ENCODE peak calls at places on chromosomes 7 and 10, in eight cellular contexts. W, C, O, S, U, G, N and Q are unnamed samples.

GRCh38 chr10:58919927-58920654 is 256.4 kb upstream of the PHYHIPL start:
- DNase-seq in W (no peak), O (no peak), U (peak), G (no peak), C (peak), S (no peak), N (peak), Q (no peak)

GRCh38 chr10:32995751-32996150 is 37.7 kb upstream of the ITGB1 start:
- DNase-seq in O (no peak), W (no peak), G (no peak), S (no peak), C (no peak), U (peak), N (no peak), Q (no peak)

GRCh38 chr7:151085329-151085690 is 965 bp upstream of the AGAP3 start:
- DNase-seq in W (no peak), S (no peak), G (no peak), U (no peak), C (no peak), N (no peak), O (no peak), Q (no peak)

GRCh38 chr7:133275441-133276105 is 22.7 kb downstream of the EXOC4 start:
- DNase-seq in C (peak), U (no peak), G (no peak), W (no peak), N (no peak), O (no peak), S (no peak), Q (no peak)

GRCh38 chr7:36820527-36821170 is 96.4 kb upstream of the AOAH start:
- DNase-seq in N (no peak), W (no peak), G (no peak), S (no peak), U (no peak), O (no peak), C (no peak), Q (no peak)

GRCh38 chr10:109698121-109698520 is 225.2 kb downstream of the XPNPEP1 start:
- DNase-seq in G (no peak), O (no peak), W (no peak), C (no peak), S (no peak), U (peak), N (no peak), Q (no peak)

GRCh38 chr7:44144968-44145418 is 3.9 kb upstream of the MYL7 start:
- DNase-seq in O (no peak), G (no peak), N (no peak), S (no peak), W (peak), U (no peak), C (no peak), Q (no peak)

GRCh38 chr7:30136743-30137485 is 2.1 kb downstream of the MTURN start:
- DNase-seq in G (no peak), S (no peak), O (no peak), C (no peak), N (no peak), U (no peak), W (no peak), Q (no peak)

GRCh38 chr10:22340362-22341189 is 4.7 kb upstream of the SPAG6 start:
- DNase-seq in G (peak), U (peak), S (peak), O (peak), C (peak), N (peak), W (peak), Q (no peak)

GRCh38 chr10:126569513-126570447 is 100.7 kb downstream of the C10orf90 start:
- DNase-seq in G (no peak), N (no peak), C (peak), W (no peak), S (no peak), O (no peak), U (no peak), Q (no peak)

GRCh38 chr10:51095444-51095843 is 21.2 kb downstream of the PRKG1 start:
- DNase-seq in N (no peak), O (no peak), U (no peak), S (no peak), C (no peak), W (no peak), G (no peak), Q (no peak)

GRCh38 chr10:72238392-72239175 is 22.5 kb upstream of the ASCC1 start:
- DNase-seq in O (no peak), S (no peak), U (no peak), W (peak), C (no peak), G (no peak), N (no peak), Q (no peak)

GRCh38 chr7:16320261-16320660 is 101.1 kb downstream of the CRPPA start:
- DNase-seq in O (no peak), U (no peak), G (no peak), S (no peak), C (no peak), W (no peak), N (no peak), Q (no peak)

GRCh38 chr10:61399386-61399785 is 53.8 kb downstream of the TMEM26 start:
- DNase-seq in W (no peak), U (no peak), N (no peak), G (no peak), C (peak), S (no peak), O (no peak), Q (no peak)

GRCh38 chr10:72056113-72056512 is 32.2 kb downstream of the SPOCK2 start:
- DNase-seq in S (no peak), G (no peak), O (no peak), N (no peak), W (no peak), U (no peak), C (no peak), Q (no peak)

GRCh38 chr10:45008524-45009161 is 7.9 kb downstream of the ZNF22 start:
- DNase-seq in N (peak), C (peak), S (no peak), W (no peak), U (peak), O (no peak), G (no peak), Q (peak)

GRCh38 chr10:95435548-95436279 is 125.5 kb downstream of the SORBS1 start:
- DNase-seq in N (no peak), G (no peak), O (no peak), U (no peak), W (no peak), C (no peak), S (no peak), Q (no peak)

GRCh38 chr10:52615756-52616419 is 156.7 kb downstream of the MBL2 start:
- DNase-seq in S (no peak), O (no peak), C (peak), G (no peak), N (no peak), W (no peak), U (no peak), Q (no peak)

GRCh38 chr10:101289541-101289940 is 60.3 kb upstream of the LBX1 start:
- DNase-seq in N (no peak), C (no peak), S (no peak), U (no peak), G (no peak), W (peak), O (peak), Q (no peak)

GRCh38 chr10:91006001-91006751 is 85.3 kb upstream of the ANKRD1 start:
- DNase-seq in U (peak), S (peak), N (peak), W (no peak), C (peak), G (no peak), O (peak), Q (peak)

GRCh38 chr7:73770002-73770859 is at the start of gene CLDN3:
- DNase-seq in U (no peak), W (peak), C (no peak), O (peak), G (no peak), S (no peak), N (peak), Q (peak)

GRCh38 chr7:100095704-100096103 is 5.5 kb downstream of the MCM7 start:
- DNase-seq in C (no peak), S (no peak), W (no peak), O (no peak), G (no peak), N (no peak), U (no peak), Q (no peak)

GRCh38 chr10:14652067-14652466 is 122.6 kb downstream of the FAM107B start:
- DNase-seq in O (no peak), S (no peak), N (no peak), W (no peak), C (peak), U (no peak), G (no peak), Q (no peak)

GRCh38 chr10:49398986-49399385 is 3.1 kb upstream of the DRGX start:
- DNase-seq in U (no peak), G (no peak), W (no peak), N (no peak), S (no peak), C (no peak), O (no peak), Q (no peak)

GRCh38 chr10:88089498-88089897 is 226.1 kb downstream of the PTEN start:
- DNase-seq in C (no peak), O (no peak), S (no peak), G (no peak), N (no peak), W (peak), U (no peak), Q (no peak)

GRCh38 chr10:96512524-96512991 is 1.2 kb downstream of the TLL2 start:
- DNase-seq in O (no peak), G (peak), N (no peak), W (no peak), U (peak), C (peak), S (no peak), Q (no peak)

DNA sequence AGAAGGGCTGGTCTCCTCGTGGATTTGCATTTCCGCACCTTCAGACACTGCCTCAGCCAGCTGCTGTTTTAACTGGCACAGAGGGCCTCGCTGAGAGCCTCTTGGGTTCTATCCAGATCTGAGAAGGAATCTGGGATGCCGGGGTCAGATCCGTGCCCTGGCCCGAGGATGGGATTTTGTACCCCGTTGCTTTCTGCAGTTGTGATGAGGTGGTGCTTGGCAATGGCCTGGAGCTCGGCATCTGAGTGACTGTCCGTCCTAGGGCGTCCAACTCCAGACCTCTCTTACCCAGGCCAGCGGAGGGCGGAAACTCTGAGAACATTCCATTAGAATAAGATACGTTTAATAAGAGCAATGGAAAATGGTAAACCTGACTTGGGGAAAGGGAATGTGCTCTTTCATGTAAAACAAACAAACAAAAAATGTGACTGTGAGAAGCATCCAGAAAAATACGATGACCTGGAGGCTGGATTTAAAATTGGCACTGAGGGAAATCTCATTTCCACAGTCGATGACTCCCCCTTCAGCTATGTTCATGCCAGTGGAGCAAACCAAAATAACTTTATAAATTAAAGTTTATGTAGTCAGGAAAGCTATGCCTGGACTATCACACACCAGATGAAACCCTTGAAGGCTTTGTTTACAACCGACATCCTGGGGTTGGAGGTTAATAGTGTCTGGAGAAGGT is 39.6 kb downstream of the GRK5 start:
- DNase-seq in N (no peak), U (no peak), S (no peak), G (no peak), W (no peak), O (peak), C (peak), Q (no peak)
- TF ChIP-seq CTCF in N (no peak), U (no peak), S (no peak), G (no peak), W (no peak), O (no peak), C (no peak), Q (no peak)

GRCh38 chr7:94366163-94366562 is 28.5 kb upstream of the COL1A2 start:
- DNase-seq in C (no peak), S (no peak), W (no peak), O (no peak), U (no peak), G (no peak), N (no peak), Q (no peak)

GRCh38 chr7:94367940-94368339 is 26.8 kb upstream of the COL1A2 start:
- DNase-seq in U (no peak), W (no peak), G (no peak), S (no peak), N (no peak), C (peak), O (no peak), Q (no peak)

GRCh38 chr7:94366827-94367226 is 27.9 kb upstream of the COL1A2 start:
- DNase-seq in U (no peak), O (no peak), N (no peak), C (no peak), S (no peak), W (no peak), G (no peak), Q (no peak)

GRCh38 chr7:94364816-94365215 is 29.9 kb upstream of the COL1A2 start:
- DNase-seq in W (no peak), U (no peak), S (no peak), O (no peak), C (no peak), N (no peak), G (no peak), Q (no peak)

DNA sequence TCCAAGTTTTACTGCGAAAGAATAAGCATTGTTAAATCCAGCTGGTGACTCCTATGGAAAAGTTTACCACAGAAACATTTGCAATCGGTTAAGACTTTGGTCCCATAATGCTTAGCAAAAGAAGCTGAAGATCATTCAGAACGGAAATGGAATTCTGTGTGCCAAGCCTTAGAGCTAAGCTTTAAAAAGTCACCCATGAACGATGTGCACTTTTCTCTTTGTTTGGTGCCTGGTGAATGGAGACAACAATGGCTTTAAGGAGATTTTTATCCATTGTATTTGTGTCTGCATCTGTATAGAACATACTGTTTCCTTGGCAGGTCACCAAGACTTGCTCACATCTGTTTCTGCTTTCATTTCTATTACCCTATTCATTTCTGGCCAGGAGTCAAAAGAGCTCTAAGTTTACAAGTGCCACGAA is 26.3 kb upstream of the COL1A2 start:
- DNase-seq in U (no peak), C (peak), O (no peak), N (no peak), G (no peak), S (no peak), W (no peak), Q (no peak)
- H3K4me3 ChIP-seq in U (no peak), C (no peak), O (peak), N (no peak), G (no peak), S (no peak), W (no peak), Q (no peak)

DNA sequence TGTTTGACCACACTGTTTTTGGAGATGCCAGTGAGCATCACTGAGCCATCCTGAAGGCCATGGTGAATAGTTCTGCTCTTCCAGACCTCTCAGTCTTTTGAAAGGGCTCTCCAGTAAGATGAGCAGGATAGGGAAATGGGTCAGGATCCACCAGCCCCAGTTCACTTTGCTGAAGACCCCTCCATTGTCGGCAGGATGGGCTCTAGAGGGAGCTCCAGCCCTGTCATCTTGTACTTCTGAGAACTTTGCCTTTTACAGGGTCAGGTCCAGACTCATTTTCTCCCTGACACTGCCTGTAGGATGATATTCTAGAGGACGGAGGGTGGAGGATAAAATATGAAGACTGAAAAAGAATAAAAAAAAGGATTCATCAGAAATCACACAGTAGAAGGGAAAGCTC is 13.1 kb downstream of the LHFPL3 start:
- DNase-seq in N (no peak), G (no peak), C (no peak), W (no peak), O (no peak), U (peak), S (no peak), Q (no peak)
- TF ChIP-seq CTCF in N (peak), G (peak), C (peak), W (no peak), O (no peak), U (peak), S (no peak), Q (peak)

GRCh38 chr10:69337312-69338132 is 59.2 kb downstream of the HK1 start:
- DNase-seq in W (peak), C (peak), O (peak), S (no peak), G (peak), U (no peak), N (no peak), Q (no peak)
- H3K4me3 ChIP-seq in W (peak), C (no peak), O (peak), S (no peak), G (no peak), U (no peak), N (no peak), Q (no peak)

GRCh38 chr10:34666008-34666700 is 148.9 kb downstream of the PARD3 start:
- DNase-seq in C (peak), U (peak), W (peak), N (peak), G (no peak), O (no peak), S (no peak), Q (peak)
- TF ChIP-seq CTCF in C (peak), U (peak), W (peak), N (peak), G (peak), O (peak), S (no peak), Q (peak)

GRCh38 chr7:47600199-47601118 is 18.5 kb upstream of the TNS3 start:
- DNase-seq in N (no peak), G (no peak), W (no peak), S (no peak), C (peak), O (no peak), U (no peak), Q (no peak)

GRCh38 chr7:47594406-47594805 is 12.5 kb upstream of the TNS3 start:
- DNase-seq in S (no peak), W (no peak), O (no peak), N (no peak), G (no peak), C (no peak), U (no peak), Q (no peak)

GRCh38 chr7:47601119-47601880 is 19.4 kb upstream of the TNS3 start:
- DNase-seq in U (peak), C (peak), W (no peak), O (no peak), N (no peak), S (no peak), G (no peak), Q (no peak)

GRCh38 chr7:47596502-47597202 is 14.7 kb upstream of the TNS3 start:
- DNase-seq in U (no peak), G (no peak), N (no peak), W (no peak), O (no peak), C (no peak), S (no peak), Q (no peak)

GRCh38 chr7:47597379-47597778 is 15.5 kb upstream of the TNS3 start:
- DNase-seq in S (no peak), G (no peak), N (no peak), C (no peak), W (no peak), U (no peak), O (no peak), Q (no peak)
- H3K4me3 ChIP-seq in S (no peak), G (no peak), N (no peak), C (no peak), W (no peak), U (no peak), O (no peak), Q (no peak)

DNA sequence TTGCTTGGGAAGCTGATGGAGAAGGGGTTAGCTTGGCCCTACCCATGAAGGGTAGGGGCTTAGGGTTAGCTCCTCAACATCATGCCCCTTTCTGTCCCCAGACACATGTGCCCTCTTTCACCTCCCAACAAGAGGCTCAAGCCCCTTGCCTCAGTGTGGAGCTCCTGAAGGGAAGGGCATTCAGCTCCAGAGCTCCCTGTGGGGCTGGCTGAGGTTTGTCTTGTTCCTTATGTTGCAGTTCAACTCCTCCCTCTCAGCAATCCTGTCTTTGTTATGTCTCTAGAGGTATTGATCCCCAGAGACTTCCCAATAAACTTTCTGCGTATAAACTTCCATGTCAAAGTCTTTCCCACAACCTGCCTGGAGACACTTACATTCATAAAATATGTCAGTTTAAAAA is 252.2 kb upstream of the SP4 start:
- DNase-seq in U (no peak), G (no peak), C (no peak), O (no peak), N (no peak), S (no peak), W (no peak), Q (no peak)
- TF ChIP-seq CTCF in U (no peak), G (no peak), C (no peak), O (no peak), N (no peak), S (no peak), W (no peak), Q (no peak)

GRCh38 chr10:24871501-24871900 is 80.9 kb downstream of the PRTFDC1 start:
- DNase-seq in N (no peak), S (no peak), G (no peak), U (no peak), C (no peak), O (no peak), W (no peak), Q (no peak)

GRCh38 chr10:24869354-24870016 is 82.9 kb downstream of the PRTFDC1 start:
- DNase-seq in N (no peak), S (no peak), W (no peak), O (no peak), U (no peak), C (peak), G (no peak), Q (no peak)

GRCh38 chr10:24862586-24862985 is 89.8 kb downstream of the PRTFDC1 start:
- DNase-seq in C (no peak), O (no peak), U (no peak), G (no peak), N (no peak), W (no peak), S (no peak), Q (no peak)

GRCh38 chr10:24871006-24871405 is 81.4 kb downstream of the PRTFDC1 start:
- DNase-seq in N (no peak), S (no peak), W (no peak), G (no peak), O (no peak), U (no peak), C (no peak), Q (no peak)

GRCh38 chr10:24866615-24867583 is 85.5 kb downstream of the PRTFDC1 start:
- DNase-seq in S (no peak), O (peak), C (peak), W (peak), N (no peak), G (peak), U (no peak), Q (no peak)
- H3K4me3 ChIP-seq in S (no peak), O (peak), C (no peak), W (no peak), N (no peak), G (no peak), U (no peak), Q (no peak)